ENCODE peak calls at places on chromosomes 12 and 14, in ten cellular contexts. One of them, this sample, is unnamed.

GRCh38 chr14:99182548-99183115 is 89.4 kb downstream of the BCL11B start:
- DNase-seq in RPMI8226: no peak
- DNase-seq in NCI-H2081: no peak
- DNase-seq in tibial artery: no peak
- DNase-seq in GM04504: no peak
- DNase-seq in non-pigmented ciliary epithelial cell: no peak
- DNase-seq in activated T-cell treated with anti-CD3 and anti-CD28 coated beads, Interleukin-2, amount 50 U/mL, for 72 hours: no peak
- DNase-seq in stromal cell of bone marrow: no peak
- DNase-seq in esophagus muscularis mucosa: no peak
- DNase-seq in brain microvascular endothelial cell: no peak
- DNase-seq in this sample: no peak

GRCh38 chr14:32593290-32593942 is 264.3 kb downstream of the AKAP6 start:
- DNase-seq in RPMI8226: no peak
- DNase-seq in NCI-H2081: no peak
- DNase-seq in tibial artery: no peak
- DNase-seq in GM04504: peak; percentile 88
- DNase-seq in non-pigmented ciliary epithelial cell: peak; percentile 76
- DNase-seq in activated T-cell treated with anti-CD3 and anti-CD28 coated beads, Interleukin-2, amount 50 U/mL, for 72 hours: no peak
- DNase-seq in stromal cell of bone marrow: peak; percentile 47
- DNase-seq in esophagus muscularis mucosa: no peak
- DNase-seq in brain microvascular endothelial cell: peak; percentile 85
- DNase-seq in this sample: no peak

GRCh38 chr12:57430117-57430930 is 519 bp downstream of the R3HDM2 start:
- DNase-seq in RPMI8226: peak; percentile 80
- DNase-seq in NCI-H2081: peak; percentile 82
- DNase-seq in tibial artery: peak; percentile 30
- DNase-seq in GM04504: no peak
- DNase-seq in non-pigmented ciliary epithelial cell: no peak
- DNase-seq in activated T-cell treated with anti-CD3 and anti-CD28 coated beads, Interleukin-2, amount 50 U/mL, for 72 hours: peak; percentile 72
- DNase-seq in stromal cell of bone marrow: no peak
- DNase-seq in esophagus muscularis mucosa: no peak
- DNase-seq in brain microvascular endothelial cell: peak; percentile 9
- DNase-seq in this sample: peak; percentile 51

GRCh38 chr12:120468271-120468845 is 1.2 kb downstream of the SRSF9 start:
- DNase-seq in RPMI8226: peak; percentile 48
- DNase-seq in NCI-H2081: peak; percentile 42
- DNase-seq in tibial artery: peak; percentile 31
- DNase-seq in GM04504: no peak
- DNase-seq in non-pigmented ciliary epithelial cell: no peak
- DNase-seq in activated T-cell treated with anti-CD3 and anti-CD28 coated beads, Interleukin-2, amount 50 U/mL, for 72 hours: peak; percentile 41
- DNase-seq in stromal cell of bone marrow: no peak
- DNase-seq in esophagus muscularis mucosa: no peak
- DNase-seq in brain microvascular endothelial cell: peak; percentile 27
- DNase-seq in this sample: peak; percentile 47

GRCh38 chr14:90675399-90675798 is 140.8 kb downstream of the TTC7B start:
- DNase-seq in RPMI8226: no peak
- DNase-seq in NCI-H2081: no peak
- DNase-seq in tibial artery: peak; percentile 67
- DNase-seq in GM04504: peak; percentile 44
- DNase-seq in non-pigmented ciliary epithelial cell: no peak
- DNase-seq in activated T-cell treated with anti-CD3 and anti-CD28 coated beads, Interleukin-2, amount 50 U/mL, for 72 hours: no peak
- DNase-seq in stromal cell of bone marrow: peak; percentile 78
- DNase-seq in esophagus muscularis mucosa: no peak
- DNase-seq in brain microvascular endothelial cell: peak; percentile 25
- DNase-seq in this sample: no peak

GRCh38 chr14:51566831-51567582 is 84.7 kb upstream of the FRMD6 start:
- DNase-seq in RPMI8226: no peak
- DNase-seq in NCI-H2081: no peak
- DNase-seq in tibial artery: no peak
- DNase-seq in GM04504: no peak
- DNase-seq in non-pigmented ciliary epithelial cell: no peak
- DNase-seq in activated T-cell treated with anti-CD3 and anti-CD28 coated beads, Interleukin-2, amount 50 U/mL, for 72 hours: peak; percentile 16
- DNase-seq in stromal cell of bone marrow: no peak
- DNase-seq in esophagus muscularis mucosa: no peak
- DNase-seq in brain microvascular endothelial cell: no peak
- DNase-seq in this sample: no peak

GRCh38 chr14:27553820-27554219 is 956.0 kb upstream of the NOVA1 start:
- DNase-seq in RPMI8226: no peak
- DNase-seq in NCI-H2081: no peak
- DNase-seq in tibial artery: no peak
- DNase-seq in GM04504: no peak
- DNase-seq in non-pigmented ciliary epithelial cell: no peak
- DNase-seq in activated T-cell treated with anti-CD3 and anti-CD28 coated beads, Interleukin-2, amount 50 U/mL, for 72 hours: no peak
- DNase-seq in stromal cell of bone marrow: no peak
- DNase-seq in esophagus muscularis mucosa: no peak
- DNase-seq in brain microvascular endothelial cell: no peak
- DNase-seq in this sample: no peak

GRCh38 chr12:132812631-132813305 is 15.9 kb downstream of the GOLGA3 start:
- DNase-seq in RPMI8226: no peak
- DNase-seq in NCI-H2081: no peak
- DNase-seq in tibial artery: no peak
- DNase-seq in GM04504: peak; percentile 1
- DNase-seq in non-pigmented ciliary epithelial cell: peak; percentile 43
- DNase-seq in activated T-cell treated with anti-CD3 and anti-CD28 coated beads, Interleukin-2, amount 50 U/mL, for 72 hours: peak; percentile 26
- DNase-seq in stromal cell of bone marrow: peak; percentile 47
- DNase-seq in esophagus muscularis mucosa: no peak
- DNase-seq in brain microvascular endothelial cell: peak; percentile 19
- DNase-seq in this sample: no peak

GRCh38 chr12:24948816-24949722 is at the start of gene BCAT1:
- DNase-seq in RPMI8226: peak; percentile 60
- DNase-seq in NCI-H2081: peak; percentile 66
- DNase-seq in tibial artery: peak; percentile 74
- DNase-seq in GM04504: no peak
- DNase-seq in non-pigmented ciliary epithelial cell: no peak
- DNase-seq in activated T-cell treated with anti-CD3 and anti-CD28 coated beads, Interleukin-2, amount 50 U/mL, for 72 hours: peak; percentile 72
- DNase-seq in stromal cell of bone marrow: peak; percentile 49
- DNase-seq in esophagus muscularis mucosa: no peak
- DNase-seq in brain microvascular endothelial cell: peak; percentile 85
- DNase-seq in this sample: peak; percentile 68

GRCh38 chr14:35480119-35480769 is 53.7 kb upstream of the INSM2 start:
- DNase-seq in RPMI8226: peak; percentile 3
- DNase-seq in NCI-H2081: no peak
- DNase-seq in tibial artery: no peak
- DNase-seq in GM04504: no peak
- DNase-seq in non-pigmented ciliary epithelial cell: peak; percentile 10
- DNase-seq in activated T-cell treated with anti-CD3 and anti-CD28 coated beads, Interleukin-2, amount 50 U/mL, for 72 hours: no peak
- DNase-seq in stromal cell of bone marrow: no peak
- DNase-seq in esophagus muscularis mucosa: no peak
- DNase-seq in brain microvascular endothelial cell: peak; percentile 6
- DNase-seq in this sample: no peak

GRCh38 chr12:105226219-105226618 is 9.8 kb downstream of the APPL2 start:
- DNase-seq in RPMI8226: peak; percentile 79
- DNase-seq in NCI-H2081: no peak
- DNase-seq in tibial artery: peak; percentile 86
- DNase-seq in GM04504: peak; percentile 96
- DNase-seq in non-pigmented ciliary epithelial cell: no peak
- DNase-seq in activated T-cell treated with anti-CD3 and anti-CD28 coated beads, Interleukin-2, amount 50 U/mL, for 72 hours: peak; percentile 18
- DNase-seq in stromal cell of bone marrow: peak; percentile 98
- DNase-seq in esophagus muscularis mucosa: no peak
- DNase-seq in brain microvascular endothelial cell: peak; percentile 90
- DNase-seq in this sample: no peak

GRCh38 chr14:68518180-68518579 is 274.7 kb downstream of the ZFP36L1 start:
- DNase-seq in RPMI8226: no peak
- DNase-seq in NCI-H2081: no peak
- DNase-seq in tibial artery: no peak
- DNase-seq in GM04504: no peak
- DNase-seq in non-pigmented ciliary epithelial cell: no peak
- DNase-seq in activated T-cell treated with anti-CD3 and anti-CD28 coated beads, Interleukin-2, amount 50 U/mL, for 72 hours: no peak
- DNase-seq in stromal cell of bone marrow: no peak
- DNase-seq in esophagus muscularis mucosa: no peak
- DNase-seq in brain microvascular endothelial cell: no peak
- DNase-seq in this sample: no peak

This sample was measured in CD14-positive monocyte.